ENCODE peak calls at places on chromosome 16, in five cellular contexts. Q is NCI-H1105 treated with DMSO at 0.1 percent for 48 hours, E is NCI-H146, L is activated B cell treated with CpG ODN at 0.5 μM for 24 hours, C is HTR-8/SVneo. O is an unnamed sample.

GRCh38 chr16:76668207-76668725 is 391.1 kb downstream of the CNTNAP4 start:
- DNase-seq in Q (no peak), E (peak; percentile 59), L (no peak), C (no peak), O (no peak)

GRCh38 chr16:20191566-20191965 is 117.9 kb upstream of the GPR139 start:
- DNase-seq in L (no peak), E (no peak), C (no peak), Q (no peak), O (no peak)

GRCh38 chr16:12323007-12323699 is 346.6 kb downstream of the SNX29 start:
- DNase-seq in C (no peak), Q (no peak), E (no peak), L (peak; percentile 48), O (no peak)

GRCh38 chr16:65500919-65501318 is 379.1 kb upstream of the CDH11 start:
- DNase-seq in L (no peak), E (no peak), Q (no peak), C (no peak), O (no peak)

GRCh38 chr16:85372627-85373372 is 240.3 kb upstream of the GSE1 start:
- DNase-seq in C (peak; percentile 69), Q (no peak), E (no peak), L (no peak), O (no peak)

GRCh38 chr16:20803561-20804214 is 2.6 kb downstream of the ERI2 start:
- DNase-seq in E (no peak), C (no peak), Q (no peak), L (no peak), O (no peak)

GRCh38 chr16:57256601-57257395 is 11.7 kb downstream of the ARL2BP start:
- DNase-seq in C (no peak), E (no peak), Q (no peak), L (no peak), O (no peak)

GRCh38 chr16:55478827-55479559 is at the start of gene MMP2:
- DNase-seq in C (no peak), Q (peak; percentile 56), E (no peak), L (no peak), O (no peak)

GRCh38 chr16:31052131-31052530 is 18.8 kb downstream of the STX4 start:
- DNase-seq in L (no peak), E (no peak), C (peak; percentile 91), Q (no peak), O (no peak)

GRCh38 chr16:81447383-81448101 is 2.9 kb downstream of the CMIP start:
- DNase-seq in E (peak; percentile 12), Q (no peak), L (no peak), C (no peak), O (peak; percentile 27)

GRCh38 chr16:11229432-11229831 is 26.6 kb downstream of the SOCS1 start:
- DNase-seq in Q (no peak), L (no peak), C (no peak), E (no peak), O (no peak)

GRCh38 chr16:73505178-73505968 is 457.4 kb upstream of the ZFHX3 start:
- DNase-seq in E (no peak), Q (no peak), L (no peak), C (no peak), O (no peak)

GRCh38 chr16:69917311-69917710 is 33.8 kb upstream of the CLEC18A start:
- DNase-seq in Q (no peak), L (no peak), C (no peak), E (no peak), O (no peak)

GRCh38 chr16:80664226-80664625 is 123.4 kb downstream of the DYNLRB2 start:
- DNase-seq in E (no peak), C (no peak), Q (no peak), L (no peak), O (no peak)

GRCh38 chr16:56551796-56552738 is 12.8 kb upstream of the MT4 start:
- DNase-seq in C (no peak), L (no peak), Q (no peak), E (no peak), O (peak; percentile 43)

GRCh38 chr16:19106625-19107020 is 7.1 kb upstream of the ITPRIPL2 start:
- DNase-seq in L (no peak), C (no peak), Q (no peak), E (no peak), O (no peak)

GRCh38 chr16:57137566-57138273 is 45.3 kb downstream of the CPNE2 start:
- DNase-seq in C (no peak), Q (no peak), E (no peak), L (no peak), O (no peak)

GRCh38 chr16:85308585-85309540 is 196.6 kb upstream of the CIBAR2 start:
- DNase-seq in E (no peak), L (no peak), C (no peak), Q (no peak), O (no peak)

GRCh38 chr16:883781-884180 is 83.2 kb upstream of the GNG13 start:
- DNase-seq in E (no peak), C (no peak), Q (no peak), L (no peak), O (no peak)

GRCh38 chr16:67847064-67847861 is at the start of gene CENPT:
- DNase-seq in L (no peak), Q (no peak), E (peak; percentile 45), C (peak; percentile 62), O (no peak)

GRCh38 chr16:66003196-66003595 is 363.3 kb upstream of the CDH5 start:
- DNase-seq in L (no peak), C (no peak), Q (no peak), E (no peak), O (no peak)

GRCh38 chr16:14334366-14335105 is 263.4 kb downstream of the MRTFB start:
- DNase-seq in Q (no peak), E (no peak), C (no peak), L (no peak), O (no peak)

GRCh38 chr16:53546988-53547391 is 44.0 kb upstream of the AKTIP start:
- DNase-seq in C (no peak), L (no peak), Q (no peak), E (peak; percentile 55), O (no peak)

GRCh38 chr16:66495440-66495839 is 54.5 kb downstream of the TK2 start:
- DNase-seq in Q (no peak), E (no peak), L (no peak), C (no peak), O (no peak)

GRCh38 chr16:89491238-89491869 is 993 bp upstream of the ANKRD11 start:
- DNase-seq in L (no peak), Q (no peak), C (no peak), E (no peak), O (no peak)

O was measured in C1 segment of cervical spinal cord.